ENCODE peak calls at places on chromosomes 13 and 19, in eight cellular contexts. V is right atrium auricular region, B is mucosa of descending colon, M is iPS DF 6.9, A is psoas muscle, Z is PC-9, I is GM23338, S is body of pancreas. K is an unnamed sample. For H3K36me3, the result is how much of the 10 kb centered on the place peaks cover.

GRCh38 chr13:94968040-94968756 is 255.9 kb upstream of the SOX21 start:
- DNase-seq in I (peak), Z (no peak), M (no peak), A (no peak), S (no peak), B (no peak), V (no peak), K (peak)

GRCh38 chr13:85436029-85436428 is 363.2 kb downstream of the SLITRK6 start:
- DNase-seq in V (no peak), M (no peak), A (no peak), B (no peak), I (no peak), Z (no peak), S (no peak), K (no peak)

GRCh38 chr19:44258835-44259413 is 762 bp upstream of the ZNF233 start:
- DNase-seq in I (no peak), S (no peak), V (no peak), M (no peak), A (no peak), Z (no peak), B (no peak), K (no peak)

GRCh38 chr13:34567558-34567957 is 374.5 kb upstream of the NBEA start:
- DNase-seq in I (no peak), V (no peak), Z (no peak), M (no peak), A (no peak), S (peak), B (no peak), K (no peak)

GRCh38 chr13:99367106-99367616 is 60.0 kb upstream of the GPR183 start:
- DNase-seq in A (no peak), V (peak), S (no peak), I (no peak), M (no peak), B (no peak), Z (no peak), K (no peak)

GRCh38 chr13:21348771-21349170 is 110.3 kb downstream of the ZDHHC20 start:
- DNase-seq in B (no peak), S (no peak), M (no peak), V (no peak), A (no peak), Z (no peak), I (no peak), K (no peak)

GRCh38 chr13:50129923-50130685 is 114.9 kb downstream of the KCNRG start:
- DNase-seq in V (no peak), B (peak), M (no peak), I (peak), A (peak), Z (peak), S (no peak), K (peak)

GRCh38 chr13:64579331-64579730 is 2650.8 kb downstream of the PCDH9 start:
- DNase-seq in V (no peak), A (no peak), B (no peak), Z (no peak), S (no peak), M (no peak), I (no peak), K (no peak)

GRCh38 chr19:53942001-53942786 is 20.5 kb upstream of the CACNG8 start:
- DNase-seq in Z (no peak), M (peak), S (no peak), A (no peak), I (peak), V (no peak), B (no peak), K (peak)

GRCh38 chr19:29245221-29245620 is 32.3 kb upstream of the UQCRFS1 start:
- DNase-seq in V (no peak), A (no peak), B (no peak), M (no peak), S (no peak), I (no peak), Z (no peak), K (no peak)

GRCh38 chr19:44824758-44825157 is 15.9 kb downstream of the BCAM start:
- DNase-seq in I (no peak), M (no peak), B (no peak), V (no peak), Z (no peak), A (no peak), S (peak), K (no peak)

GRCh38 chr19:29514525-29515232 is 11.1 kb upstream of the VSTM2B start:
- DNase-seq in V (no peak), M (no peak), A (no peak), B (no peak), Z (no peak), I (no peak), S (no peak), K (no peak)

GRCh38 chr19:54475706-54476105 is 2.6 kb upstream of the CDC42EP5 start:
- DNase-seq in A (no peak), I (no peak), B (no peak), V (no peak), S (no peak), Z (no peak), M (no peak), K (no peak)

GRCh38 chr13:33262069-33262487 is 23.5 kb downstream of the STARD13 start:
- DNase-seq in Z (peak), V (no peak), A (peak), M (no peak), B (peak), I (no peak), S (no peak), K (no peak)

GRCh38 chr19:18571564-18572344 is at the start of gene UBA52:
- DNase-seq in M (peak), Z (peak), A (peak), S (peak), V (peak), B (peak), I (peak), K (peak)

GRCh38 chr19:18568367-18568766 is 3.3 kb upstream of the UBA52 start:
- DNase-seq in M (no peak), V (no peak), Z (no peak), B (no peak), A (no peak), S (no peak), I (no peak), K (no peak)

GRCh38 chr19:18562086-18562485 is 4.4 kb downstream of the KXD1 start:
- DNase-seq in S (no peak), B (no peak), A (peak), I (no peak), Z (no peak), M (no peak), V (peak), K (no peak)

DNA sequence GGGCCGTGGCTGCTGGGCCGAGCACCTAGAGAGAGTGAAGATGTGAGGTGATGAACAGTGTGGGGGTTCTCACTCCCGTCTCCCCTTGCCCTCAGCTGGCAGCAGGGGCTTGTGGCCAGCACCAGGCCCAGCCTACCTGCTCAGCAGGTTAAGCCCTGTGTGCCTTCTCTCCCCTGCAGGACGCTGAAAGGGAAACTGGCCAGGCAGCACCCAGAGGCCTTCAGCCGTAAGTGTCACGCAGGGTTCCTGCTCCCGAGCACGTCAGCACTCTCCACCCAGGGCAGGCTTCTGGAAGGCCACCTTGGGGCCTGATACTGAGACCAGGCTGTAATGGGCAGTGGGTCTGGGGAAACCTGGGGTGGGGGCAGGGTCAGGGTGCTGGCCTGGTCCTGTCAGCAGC is 4.7 kb upstream of the UBA52 start:
- DNase-seq in M (no peak), V (no peak), Z (no peak), B (no peak), I (no peak), S (no peak), A (no peak), K (no peak)
- H3K36me3 ChIP-seq in M (under half), V (half or more), Z (under half), B (under half), I (under half), S (under half), A (under half), K (half or more)

DNA sequence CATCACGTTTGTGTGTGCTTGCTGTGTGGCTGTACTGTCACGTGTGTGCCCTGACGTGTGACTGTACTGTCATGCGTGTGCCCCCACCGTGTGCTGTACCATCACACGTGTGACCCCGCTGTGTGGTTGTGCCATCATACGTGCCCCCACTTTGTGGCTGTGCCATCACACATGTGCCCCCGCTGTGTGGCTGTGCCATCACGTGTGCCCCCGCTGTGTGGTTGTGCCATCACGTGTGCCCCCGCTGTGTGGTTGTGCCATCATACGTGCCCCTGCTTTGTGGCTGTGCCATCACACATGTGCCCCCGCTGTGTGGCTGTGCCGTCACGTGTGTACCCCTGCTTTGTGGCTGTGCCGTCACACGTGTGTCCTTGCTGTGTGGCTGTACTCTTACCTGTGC is 25.7 kb downstream of the TFDP1 start:
- DNase-seq in S (no peak), Z (no peak), I (no peak), M (no peak), V (no peak), A (no peak), B (no peak), K (no peak)
- H3K36me3 ChIP-seq in S (under half), Z (under half), I (under half), M (under half), V (under half), A (under half), B (under half), K (half or more)

GRCh38 chr13:28558126-28558525 is 63.2 kb upstream of the FLT1 start:
- DNase-seq in M (no peak), V (no peak), B (no peak), I (no peak), A (no peak), Z (no peak), S (no peak), K (no peak)
- H3K36me3 ChIP-seq in M (under half), V (under half), B (under half), I (under half), A (under half), Z (under half), S (under half), K (under half)

DNA sequence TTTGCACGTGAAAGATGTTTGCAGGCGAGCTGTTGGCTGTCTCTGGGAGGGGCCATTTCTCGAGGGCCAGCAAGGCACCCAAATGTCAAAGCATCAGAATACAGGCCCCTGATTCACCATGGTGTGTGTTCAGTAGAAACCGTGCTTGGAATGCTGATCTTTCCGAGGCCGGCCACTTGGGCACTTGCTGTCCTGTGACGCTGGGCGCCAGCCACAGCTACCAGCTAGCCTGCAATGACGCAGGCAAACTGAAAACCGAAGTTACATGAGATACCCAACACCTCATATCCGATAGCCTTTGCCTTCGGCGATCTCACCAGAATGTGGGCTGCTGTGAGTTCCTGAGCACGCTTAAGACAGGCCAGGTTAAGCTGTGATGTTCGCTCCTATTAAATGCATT is 12.0 kb downstream of the THOP1 start:
- DNase-seq in I (no peak), Z (no peak), B (no peak), A (no peak), S (no peak), M (no peak), V (peak), K (no peak)
- H3K36me3 ChIP-seq in I (under half), Z (under half), B (under half), A (under half), S (under half), M (under half), V (under half), K (under half)

DNA sequence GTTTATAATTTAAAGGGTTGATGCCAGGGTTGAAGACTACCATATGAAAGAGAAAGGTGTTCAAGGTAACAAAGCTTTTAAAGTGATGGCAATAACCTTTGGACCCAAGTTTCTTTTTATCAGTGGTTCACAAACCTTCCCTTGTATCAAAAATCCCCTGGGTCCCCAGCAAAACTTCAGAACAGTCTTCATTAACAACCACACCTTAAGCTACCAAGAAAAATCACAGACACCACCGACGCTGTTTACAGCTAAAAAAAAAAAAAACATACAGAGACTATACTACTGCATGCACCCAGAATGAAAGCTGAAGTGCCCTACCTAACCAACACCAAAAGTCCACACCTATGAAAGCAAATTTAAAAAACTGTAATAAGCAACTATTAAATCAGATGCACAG is 13.4 kb downstream of the CNMD start:
- DNase-seq in Z (no peak), A (no peak), I (no peak), V (no peak), B (no peak), S (no peak), M (no peak), K (no peak)
- H3K36me3 ChIP-seq in Z (under half), A (under half), I (under half), V (under half), B (under half), S (under half), M (under half), K (under half)